ENCODE peak calls at places on chromosomes 3 and 15, in nine cellular contexts. S is A549; D is PC-9; I is fibroblast of mammary gland; U is NCI-H526 treated with DMSO at 0.1 percent for 48 hours; P is RWPE1; N is OCI-LY7; M is activated CD4-positive, alpha-beta T cell treated with anti-CD3 and anti-CD28 coated beads for 48 hours; O is activated gamma-delta T cell treated with Interleukin-2 at 50 U/mL for 16 hours. H is an unnamed sample.

GRCh38 chr15:85616549-85616948 is 178.2 kb downstream of the KLHL25 start:
- DNase-seq in S (no peak), D (no peak), I (peak; percentile 90), U (no peak), P (no peak), N (no peak), M (no peak), O (no peak), H (no peak)

GRCh38 chr15:42053010-42053409 is 32.2 kb upstream of the PLA2G4E start:
- DNase-seq in S (no peak), D (no peak), I (no peak), U (no peak), P (no peak), N (no peak), M (no peak), O (no peak), H (no peak)

GRCh38 chr3:12953201-12953712 is 111.9 kb upstream of the RPL32 start:
- DNase-seq in S (no peak), D (no peak), I (no peak), U (no peak), P (no peak), N (no peak), M (no peak), O (no peak), H (no peak)

GRCh38 chr15:65336369-65336766 is 31.9 kb downstream of the RNU5B-1 start:
- DNase-seq in S (no peak), D (no peak), I (no peak), U (no peak), P (no peak), N (no peak), M (no peak), O (no peak), H (no peak)

GRCh38 chr3:123310741-123311140 is 109.0 kb downstream of the SEC22A start:
- DNase-seq in S (no peak), D (no peak), I (peak; percentile 6), U (no peak), P (no peak), N (no peak), M (no peak), O (no peak), H (no peak)

GRCh38 chr3:189842681-189843602 is 211.8 kb downstream of the TP63 start:
- DNase-seq in S (no peak), D (peak; percentile 96), I (no peak), U (no peak), P (peak; percentile 42), N (no peak), M (no peak), O (no peak), H (peak; percentile 96)

GRCh38 chr3:30548605-30549004 is 57.8 kb upstream of the TGFBR2 start:
- DNase-seq in S (no peak), D (no peak), I (peak; percentile 47), U (no peak), P (peak; percentile 33), N (peak; percentile 64), M (peak; percentile 46), O (no peak), H (no peak)

GRCh38 chr3:55935241-55935640 is 448.1 kb upstream of the WNT5A start:
- DNase-seq in S (no peak), D (no peak), I (no peak), U (no peak), P (no peak), N (no peak), M (no peak), O (no peak), H (peak; percentile 91)

GRCh38 chr15:89068325-89068784 is 19.9 kb upstream of the ABHD2 start:
- DNase-seq in S (no peak), D (no peak), I (peak; percentile 99), U (no peak), P (peak; percentile 57), N (no peak), M (peak; percentile 73), O (no peak), H (no peak)

GRCh38 chr3:194395201-194395600 is 3.9 kb downstream of the GP5 start:
- DNase-seq in S (no peak), D (no peak), I (peak; percentile 20), U (peak; percentile 82), P (no peak), N (no peak), M (no peak), O (no peak), H (peak; percentile 62)

GRCh38 chr15:77542491-77543001 is 90.2 kb downstream of the LINGO1 start:
- DNase-seq in S (no peak), D (no peak), I (peak; percentile 19), U (no peak), P (peak; percentile 39), N (no peak), M (no peak), O (no peak), H (no peak)

GRCh38 chr3:10383850-10384248 is 62.9 kb upstream of the SEC13 start:
- DNase-seq in S (no peak), D (no peak), I (no peak), U (no peak), P (no peak), N (no peak), M (no peak), O (no peak), H (no peak)

GRCh38 chr15:57160823-57161560 is 215.3 kb upstream of the CGNL1 start:
- DNase-seq in S (no peak), D (no peak), I (peak; percentile 64), U (no peak), P (no peak), N (no peak), M (no peak), O (no peak), H (no peak)

GRCh38 chr3:155391583-155391982 is 98.1 kb upstream of the STRIT1 start:
- DNase-seq in S (peak; percentile 9), D (peak; percentile 75), I (peak; percentile 95), U (no peak), P (peak; percentile 45), N (no peak), M (no peak), O (no peak), H (no peak)

GRCh38 chr3:195197764-195198423 is 73.1 kb downstream of the XXYLT1 start:
- DNase-seq in S (peak; percentile 8), D (no peak), I (peak; percentile 87), U (no peak), P (peak; percentile 68), N (no peak), M (no peak), O (no peak), H (no peak)

GRCh38 chr15:66767370-66767769 is 65.3 kb downstream of the SMAD6 start:
- DNase-seq in S (no peak), D (no peak), I (no peak), U (no peak), P (no peak), N (no peak), M (no peak), O (no peak), H (no peak)